ENCODE peak calls at places on chromosomes 3 and 15, in seven cellular contexts. V, R, O, E, G, L and Q are unnamed samples.

GRCh38 chr3:100796556-100796955 is 87.3 kb downstream of the TFG start:
- DNase-seq in O (no peak), V (no peak), E (peak; percentile 26), R (no peak), L (no peak), G (peak; percentile 22), Q (no peak)

GRCh38 chr15:101317473-101317872 is 22.4 kb upstream of the SNRPA1 start:
- DNase-seq in O (no peak), G (no peak), V (no peak), E (no peak), L (no peak), R (no peak), Q (no peak)

GRCh38 chr3:24830230-24831152 is 335.8 kb upstream of the THRB start:
- DNase-seq in O (no peak), E (no peak), L (peak; percentile 10), G (no peak), R (peak; percentile 16), V (peak; percentile 62), Q (no peak)

GRCh38 chr3:101518421-101518871 is 5.4 kb upstream of the SENP7 start:
- DNase-seq in R (no peak), V (no peak), O (no peak), E (no peak), G (no peak), L (no peak), Q (peak; percentile 51)

GRCh38 chr3:80014576-80014975 is 246.8 kb upstream of the ROBO1 start:
- DNase-seq in G (no peak), R (no peak), E (no peak), O (no peak), L (no peak), V (no peak), Q (no peak)

GRCh38 chr3:12588039-12588673 is 31.3 kb downstream of the MKRN2 start:
- DNase-seq in G (no peak), L (no peak), E (peak; percentile 31), O (no peak), V (no peak), R (no peak), Q (no peak)

GRCh38 chr3:189937302-189938255 is 183.1 kb downstream of the P3H2 start:
- DNase-seq in G (peak; percentile 99), L (no peak), E (peak; percentile 100), O (no peak), R (no peak), V (no peak), Q (no peak)

GRCh38 chr15:50850003-50850402 is 58.5 kb upstream of the AP4E1 start:
- DNase-seq in G (no peak), O (no peak), L (no peak), R (no peak), E (no peak), V (no peak), Q (no peak)

GRCh38 chr3:168883145-168883544 is 780.4 kb downstream of the MECOM start:
- DNase-seq in R (no peak), L (no peak), E (no peak), V (no peak), G (no peak), O (no peak), Q (no peak)

GRCh38 chr3:122416966-122417365 is 1.1 kb upstream of the WDR5B start:
- DNase-seq in E (no peak), G (no peak), L (no peak), O (peak; percentile 33), V (no peak), R (peak; percentile 13), Q (no peak)

GRCh38 chr3:71973337-71974030 is 188.5 kb upstream of the PROK2 start:
- DNase-seq in O (no peak), L (peak; percentile 44), R (peak; percentile 60), G (no peak), E (no peak), V (no peak), Q (no peak)

GRCh38 chr3:52742418-52743041 is 28.2 kb downstream of the NEK4 start:
- DNase-seq in R (no peak), L (no peak), O (no peak), V (no peak), G (peak; percentile 33), E (peak; percentile 12), Q (no peak)

GRCh38 chr15:92377083-92377789 is 16.4 kb upstream of the ST8SIA2 start:
- DNase-seq in O (no peak), R (peak; percentile 22), L (peak; percentile 35), E (peak; percentile 10), G (no peak), V (no peak), Q (no peak)

DNA sequence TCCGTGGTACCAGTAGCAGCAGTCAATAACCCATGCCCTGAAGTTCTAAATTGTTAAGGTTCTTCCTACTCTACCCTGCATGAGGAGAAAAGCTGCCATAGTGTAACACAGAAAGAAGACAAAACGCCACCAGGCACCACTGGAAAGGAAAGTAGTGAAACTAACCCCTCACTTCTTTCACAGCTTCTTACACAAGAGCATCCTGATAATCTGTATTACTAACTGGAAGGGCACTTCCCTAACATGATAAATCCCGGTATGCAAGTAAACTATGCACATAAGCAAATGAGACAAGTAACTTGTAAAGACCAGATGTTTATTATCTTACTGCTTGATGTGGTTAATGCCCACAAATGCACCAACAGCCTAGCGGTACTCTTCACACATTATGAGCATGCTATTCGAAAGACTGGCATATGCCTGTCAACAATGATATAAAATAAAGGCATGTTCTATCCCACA is 141.3 kb downstream of the ADAM10 start:
- DNase-seq in V (no peak), O (no peak), R (no peak), L (no peak), G (no peak), E (peak; percentile 81), Q (no peak)
- H3K36me3 ChIP-seq in V (peaks cover 19% of the 10 kb centered on the region), O (no peaks in the 10 kb centered on the region), R (peaks cover 3% of the 10 kb centered on the region), L (no peaks in the 10 kb centered on the region), G (no peaks in the 10 kb centered on the region), E (peaks cover 7% of the 10 kb centered on the region), Q (peaks cover 4% of the 10 kb centered on the region)

DNA sequence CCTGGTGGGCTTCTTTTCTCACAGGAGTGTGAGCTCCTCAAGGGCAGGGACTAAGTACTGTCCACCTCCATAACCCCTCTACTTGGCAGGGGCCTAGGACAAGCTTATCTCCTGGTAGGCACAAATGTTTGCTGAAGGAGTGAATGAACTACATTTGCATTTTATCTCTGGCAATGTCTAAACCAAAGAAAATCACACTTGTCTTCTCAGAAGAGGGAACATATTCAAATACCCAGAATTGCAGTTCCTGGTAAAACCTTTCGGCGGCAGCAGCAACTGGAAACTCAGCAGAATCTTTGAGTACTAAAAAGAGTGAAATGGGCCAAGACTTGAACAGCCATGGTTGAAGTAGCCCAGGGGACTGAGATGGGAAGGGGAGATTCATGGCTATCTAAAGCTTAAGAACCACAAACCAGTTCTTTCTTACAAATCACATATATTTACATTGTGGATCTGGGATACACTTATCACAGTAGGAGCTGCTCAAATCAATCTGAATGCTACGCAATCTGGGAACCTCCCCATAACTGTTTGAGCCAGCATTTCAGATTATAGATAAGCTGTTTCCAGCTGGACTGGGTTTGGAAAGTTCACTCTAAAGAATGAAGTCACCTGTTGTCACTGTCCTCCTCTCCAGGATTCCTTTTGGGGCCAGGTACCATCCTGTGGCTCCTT is 18.7 kb upstream of the PTPN9 start:
- DNase-seq in G (no peak), O (peak; percentile 27), R (no peak), V (no peak), E (no peak), L (no peak), Q (no peak)
- H3K36me3 ChIP-seq in G (no peaks in the 10 kb centered on the region), O (peaks cover 8% of the 10 kb centered on the region), R (peaks cover 7% of the 10 kb centered on the region), V (peaks cover 43% of the 10 kb centered on the region), E (peaks cover 19% of the 10 kb centered on the region), L (no peaks in the 10 kb centered on the region), Q (peaks cover 17% of the 10 kb centered on the region)

DNA sequence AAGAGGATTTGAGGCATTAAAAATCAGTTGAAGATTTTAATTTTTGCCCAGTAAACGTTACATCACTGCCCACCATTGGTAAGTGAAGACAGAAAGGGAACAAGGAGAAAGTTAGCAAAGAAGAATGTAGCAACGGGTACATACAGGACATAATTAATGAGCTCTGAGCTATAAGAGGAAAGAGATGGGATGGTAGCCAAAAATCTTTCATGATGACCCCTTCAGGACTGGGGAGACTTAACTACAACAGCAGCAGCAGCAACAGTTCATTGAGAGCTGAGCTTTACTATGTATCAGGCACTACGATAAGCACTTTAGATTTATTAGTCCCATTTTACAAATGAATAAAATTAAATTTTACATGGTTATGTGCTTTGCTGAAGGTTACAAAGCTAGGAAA is 18.4 kb downstream of the EMC4 start:
- DNase-seq in E (peak; percentile 26), R (no peak), O (no peak), L (no peak), V (no peak), G (no peak), Q (no peak)
- H3K36me3 ChIP-seq in E (no peaks in the 10 kb centered on the region), R (peaks cover under 1% of the 10 kb centered on the region), O (no peaks in the 10 kb centered on the region), L (no peaks in the 10 kb centered on the region), V (peaks cover 72% of the 10 kb centered on the region), G (peaks cover 4% of the 10 kb centered on the region), Q (peaks cover 14% of the 10 kb centered on the region)

DNA sequence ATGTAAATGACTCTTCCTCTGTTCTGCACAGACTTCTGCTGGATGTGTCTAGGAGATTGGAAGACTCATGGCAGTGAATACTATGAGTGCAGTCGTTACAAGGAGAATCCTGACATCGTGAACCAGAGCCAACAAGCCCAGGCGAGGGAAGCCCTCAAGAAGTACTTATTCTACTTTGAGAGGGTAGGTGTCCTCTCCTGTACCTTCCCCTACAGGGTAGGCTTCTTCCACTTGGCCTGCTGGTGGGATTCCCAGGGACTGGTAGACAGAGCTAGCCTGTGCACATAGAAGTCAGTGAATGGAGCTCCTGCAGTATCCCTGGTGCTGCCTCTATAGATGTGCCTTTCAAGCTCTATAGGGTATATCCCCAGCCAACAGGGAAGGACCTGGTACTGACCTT is 10.6 kb upstream of the P4HTM start:
- DNase-seq in O (no peak), R (no peak), V (peak; percentile 9), E (no peak), L (no peak), G (no peak), Q (no peak)
- H3K36me3 ChIP-seq in O (peaks cover 24% of the 10 kb centered on the region), R (peaks cover 19% of the 10 kb centered on the region), V (peaks cover 94% of the 10 kb centered on the region), E (peaks cover 46% of the 10 kb centered on the region), L (peaks cover 13% of the 10 kb centered on the region), G (peaks cover 66% of the 10 kb centered on the region), Q (peaks cover 30% of the 10 kb centered on the region)

GRCh38 chr15:43153269-43153668 is 19.9 kb downstream of the TMEM62 start:
- DNase-seq in O (no peak), E (no peak), L (no peak), V (no peak), R (no peak), G (no peak), Q (no peak)
- H3K36me3 ChIP-seq in O (no peaks in the 10 kb centered on the region), E (no peaks in the 10 kb centered on the region), L (no peaks in the 10 kb centered on the region), V (peaks cover 95% of the 10 kb centered on the region), R (peaks cover 2% of the 10 kb centered on the region), G (peaks cover 3% of the 10 kb centered on the region), Q (peaks cover 2% of the 10 kb centered on the region)

DNA sequence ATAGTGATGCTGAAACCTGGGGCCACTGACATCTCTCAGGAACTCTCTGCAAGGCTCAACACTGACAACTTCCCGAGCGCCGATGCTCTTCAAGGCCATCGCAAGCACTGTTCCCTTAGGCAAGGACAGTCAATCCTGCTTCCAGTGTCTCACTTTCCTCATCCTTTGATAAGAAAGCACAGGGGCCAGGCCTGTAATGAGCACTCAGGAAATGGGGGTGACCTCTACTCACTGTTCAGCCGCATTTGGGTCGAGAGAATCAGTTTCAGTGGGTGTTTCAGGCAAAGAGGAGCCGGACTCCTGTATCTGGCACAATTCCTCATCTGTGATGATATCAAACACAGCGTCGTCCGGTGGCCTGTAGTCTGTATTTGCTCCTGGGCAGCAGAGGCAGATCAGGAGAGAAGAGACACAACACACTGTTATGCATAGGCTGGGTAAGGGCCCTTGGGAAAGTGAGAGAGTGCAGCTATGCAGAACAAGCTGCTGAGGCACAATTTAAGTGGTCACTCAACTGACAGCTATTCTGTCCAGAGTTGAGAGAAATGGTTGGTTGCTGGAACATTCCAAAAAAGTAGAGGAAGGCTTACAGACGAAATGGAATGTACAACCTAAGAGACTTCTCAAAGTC is 11.9 kb downstream of the CXCR6 start:
- DNase-seq in G (no peak), V (no peak), E (no peak), R (no peak), O (no peak), L (no peak), Q (no peak)
- H3K36me3 ChIP-seq in G (peaks cover 42% of the 10 kb centered on the region), V (peaks cover 100% of the 10 kb centered on the region), E (peaks cover 15% of the 10 kb centered on the region), R (peaks cover 10% of the 10 kb centered on the region), O (peaks cover 20% of the 10 kb centered on the region), L (peaks cover 7% of the 10 kb centered on the region), Q (peaks cover 31% of the 10 kb centered on the region)